ENCODE peak calls at places on chromosomes 7 and 10, in six cellular contexts. J, Y, N, W, T and A are unnamed samples.

GRCh38 chr7:156222611-156223010 is 410.3 kb upstream of the SHH start:
- DNase-seq in Y (no peak), W (no peak), T (no peak), J (peak), N (no peak), A (no peak)

GRCh38 chr10:71767420-71768035 is 5.8 kb downstream of the VSIR start:
- DNase-seq in W (no peak), T (no peak), J (no peak), Y (no peak), N (no peak), A (no peak)

GRCh38 chr7:69166979-69167516 is 431.2 kb upstream of the AUTS2 start:
- DNase-seq in N (no peak), T (no peak), Y (no peak), W (no peak), J (no peak), A (no peak)

GRCh38 chr10:4303045-4303444 is 518.0 kb upstream of the KLF6 start:
- DNase-seq in N (no peak), J (no peak), W (no peak), T (no peak), Y (no peak), A (no peak)

GRCh38 chr10:102752934-102753664 is 9.4 kb downstream of the WBP1L start:
- DNase-seq in T (no peak), J (no peak), Y (no peak), W (peak), N (no peak), A (no peak)

GRCh38 chr7:149257146-149257545 is 4.8 kb upstream of the ZNF783 start:
- DNase-seq in T (no peak), N (no peak), W (no peak), J (no peak), Y (no peak), A (no peak)

GRCh38 chr10:5045095-5045494 is 41.4 kb upstream of the AKR1C2 start:
- DNase-seq in Y (peak), J (no peak), N (no peak), T (no peak), W (no peak), A (no peak)

GRCh38 chr10:100740476-100741341 is 4.7 kb upstream of the PAX2 start:
- DNase-seq in J (no peak), N (no peak), T (no peak), Y (no peak), W (no peak), A (no peak)

GRCh38 chr7:150979706-150980390 is 1.7 kb upstream of the KCNH2 start:
- DNase-seq in Y (no peak), W (no peak), T (no peak), N (no peak), J (no peak), A (no peak)

GRCh38 chr7:67588631-67589030 is 592.0 kb downstream of the TYW1 start:
- DNase-seq in W (no peak), J (no peak), N (no peak), Y (no peak), T (no peak), A (no peak)

GRCh38 chr10:122487231-122487765 is 25.9 kb downstream of the HTRA1 start:
- DNase-seq in Y (no peak), W (no peak), J (no peak), T (no peak), N (no peak), A (no peak)

GRCh38 chr7:92809397-92810241 is 26.8 kb downstream of the CDK6 start:
- DNase-seq in T (peak), N (peak), J (no peak), W (peak), Y (peak), A (peak)

GRCh38 chr10:72719941-72720592 is 28.1 kb downstream of the MCU start:
- DNase-seq in Y (no peak), W (no peak), T (no peak), J (no peak), N (no peak), A (no peak)

GRCh38 chr7:136637826-136638225 is 230.6 kb upstream of the CHRM2 start:
- DNase-seq in N (no peak), T (no peak), W (no peak), Y (no peak), J (no peak), A (no peak)

GRCh38 chr7:154509192-154509591 is 457.0 kb downstream of the DPP6 start:
- DNase-seq in J (no peak), W (no peak), T (no peak), N (no peak), Y (no peak), A (no peak)
- TF ChIP-seq CTCF in J (no peak), W (no peak), T (no peak), N (no peak), Y (no peak), A (no peak)

DNA sequence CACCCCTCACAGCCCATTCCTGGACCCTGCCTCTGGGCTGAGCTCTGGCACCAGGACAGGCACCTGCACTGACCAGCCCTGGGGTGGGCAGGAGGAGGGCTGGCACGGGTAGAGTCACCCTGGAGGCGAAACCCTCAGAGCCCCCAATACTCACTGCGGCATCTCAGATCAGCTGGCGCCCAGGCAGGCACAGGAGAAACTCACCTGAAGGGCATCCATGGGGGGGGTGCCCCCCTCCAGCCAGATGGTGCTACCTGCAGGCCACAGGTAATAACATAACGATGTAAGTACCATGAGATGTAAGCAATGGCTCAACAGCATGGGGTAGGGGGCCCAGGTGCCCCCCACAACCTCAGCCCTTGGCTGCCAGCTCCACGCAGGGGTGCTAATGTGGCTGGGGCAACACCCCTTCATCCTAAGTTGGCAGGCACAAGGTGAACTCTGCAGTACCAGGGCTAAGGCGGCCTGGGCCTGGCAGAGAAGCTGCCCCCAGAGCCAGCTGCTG is 12.1 kb upstream of the PYROXD2 start:
- DNase-seq in J (no peak), Y (no peak), N (no peak), T (no peak), W (no peak), A (no peak)
- TF ChIP-seq CTCF in J (no peak), Y (no peak), N (no peak), T (no peak), W (no peak), A (no peak)

GRCh38 chr10:28785018-28785417 is 107.7 kb downstream of the BAMBI start:
- DNase-seq in J (no peak), N (no peak), W (no peak), T (no peak), Y (no peak), A (no peak)
- TF ChIP-seq CTCF in J (no peak), N (no peak), W (no peak), T (no peak), Y (no peak), A (no peak)

GRCh38 chr7:19773361-19773760 is at the start of gene TMEM196:
- DNase-seq in Y (no peak), N (no peak), W (peak), T (no peak), J (no peak), A (peak)

GRCh38 chr7:19772858-19773337 is 519 bp downstream of the TMEM196 start:
- DNase-seq in Y (no peak), T (no peak), J (no peak), N (no peak), W (peak), A (peak)

GRCh38 chr7:19772323-19772722 is 1.1 kb downstream of the TMEM196 start:
- DNase-seq in W (peak), N (no peak), J (no peak), Y (no peak), T (no peak), A (peak)

GRCh38 chr7:19776981-19777380 is 3.6 kb upstream of the TMEM196 start:
- DNase-seq in W (no peak), N (no peak), J (no peak), T (no peak), Y (no peak), A (no peak)
- TF ChIP-seq CTCF in W (no peak), N (no peak), J (no peak), T (no peak), Y (no peak), A (no peak)

DNA sequence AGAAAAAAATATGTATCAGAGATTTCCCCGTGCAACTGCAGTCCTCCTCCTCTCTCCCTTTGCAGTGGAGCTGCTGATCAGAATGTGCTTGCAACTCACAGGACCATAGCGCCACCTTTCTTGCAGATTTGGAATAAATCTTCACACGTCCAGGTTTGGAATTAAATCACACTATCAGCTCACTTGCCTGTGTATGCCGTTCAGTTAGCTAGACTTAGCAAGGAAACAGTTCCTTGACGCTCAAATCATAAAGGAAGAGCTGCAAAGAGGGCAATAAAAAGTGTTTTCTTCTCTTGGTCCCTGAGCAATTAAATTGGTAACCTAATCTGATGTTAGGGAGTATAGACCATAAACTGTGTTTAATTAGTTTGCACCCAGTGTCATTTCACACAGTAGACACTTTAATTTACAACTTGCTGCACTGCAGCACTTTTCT is 77.4 kb downstream of the PON1 start:
- DNase-seq in N (peak), W (peak), Y (no peak), T (no peak), J (no peak), A (peak)
- TF ChIP-seq CTCF in N (peak), W (peak), Y (peak), T (no peak), J (peak), A (peak)

GRCh38 chr10:49347827-49348226 is 48.1 kb downstream of the DRGX start:
- DNase-seq in T (no peak), J (no peak), N (no peak), Y (no peak), W (no peak), A (no peak)
- TF ChIP-seq CTCF in T (no peak), J (no peak), N (no peak), Y (no peak), W (no peak), A (no peak)

DNA sequence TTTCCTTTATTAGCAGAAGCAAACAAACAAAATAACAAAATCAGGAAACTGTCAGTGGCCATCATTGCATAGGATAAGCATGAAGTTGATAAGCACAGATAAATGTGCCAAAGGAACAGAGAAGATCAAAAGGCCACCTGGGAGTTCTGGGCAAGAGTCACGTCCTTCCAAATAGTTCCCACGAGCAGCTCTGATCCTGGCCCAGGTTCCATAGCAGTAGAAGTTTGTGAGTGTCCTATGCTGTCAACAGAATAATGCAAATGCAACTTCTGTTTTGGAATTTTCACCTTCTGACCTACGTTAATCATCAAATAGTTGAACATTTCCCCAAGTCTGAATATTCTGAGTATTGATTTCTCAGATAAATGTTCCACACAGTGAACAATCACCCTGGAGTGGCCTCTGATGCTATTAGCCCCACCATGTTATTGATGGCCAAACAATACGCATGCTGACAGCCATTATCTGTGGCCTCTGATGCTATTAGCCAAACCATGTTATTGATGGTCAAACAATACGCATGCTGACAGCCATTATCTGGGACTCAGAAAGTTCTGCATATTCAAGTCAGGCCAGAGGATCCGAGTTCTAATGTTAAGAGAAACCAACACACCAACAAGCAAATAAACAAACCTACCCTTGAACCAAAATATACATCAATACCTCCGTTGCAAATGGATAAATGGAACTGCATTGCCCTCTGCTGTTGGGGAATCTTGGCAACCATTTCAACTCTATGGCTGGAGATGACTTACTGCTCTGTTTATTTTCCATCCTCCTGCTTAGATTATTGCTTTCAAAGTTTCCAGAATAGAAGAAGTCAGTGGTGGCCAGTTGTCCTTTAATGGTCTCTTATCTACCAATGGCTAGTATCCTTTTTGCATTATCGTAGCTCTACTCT is 63.3 kb downstream of the MRC1 start:
- DNase-seq in N (peak), J (no peak), T (no peak), W (no peak), Y (no peak), A (no peak)
- TF ChIP-seq CTCF in N (peak), J (no peak), T (peak), W (peak), Y (no peak), A (no peak)

GRCh38 chr7:134553976-134554375 is 5.1 kb downstream of the AKR1B15 start:
- DNase-seq in Y (no peak), J (no peak), T (no peak), W (peak), N (no peak), A (peak)
- TF ChIP-seq CTCF in Y (no peak), J (no peak), T (no peak), W (no peak), N (peak), A (no peak)

GRCh38 chr7:124031919-124032318 is 948 bp downstream of the TMEM229A start:
- DNase-seq in T (no peak), N (no peak), Y (no peak), J (no peak), W (peak), A (peak)

GRCh38 chr7:124033807-124034753 is 1.2 kb upstream of the TMEM229A start:
- DNase-seq in T (no peak), Y (no peak), J (no peak), N (no peak), W (no peak), A (no peak)

GRCh38 chr7:124031406-124031805 is 1.5 kb downstream of the TMEM229A start:
- DNase-seq in Y (no peak), N (no peak), J (no peak), W (no peak), T (no peak), A (no peak)

GRCh38 chr7:124033093-124033806 is 383 bp upstream of the TMEM229A start:
- DNase-seq in N (no peak), Y (no peak), W (peak), J (no peak), T (no peak), A (peak)

GRCh38 chr7:124032369-124033092 is at the start of gene TMEM229A:
- DNase-seq in T (no peak), J (no peak), N (no peak), Y (peak), W (peak), A (peak)
- TF ChIP-seq CTCF in T (no peak), J (no peak), N (peak), Y (no peak), W (no peak), A (no peak)

GRCh38 chr7:140082770-140083169 is 20.0 kb upstream of the PARP12 start:
- DNase-seq in N (no peak), W (no peak), T (no peak), J (no peak), Y (no peak), A (no peak)
- TF ChIP-seq CTCF in N (no peak), W (no peak), T (no peak), J (no peak), Y (no peak), A (no peak)